ENCODE peak calls at places on chromosomes 16 and 17, in ten cellular contexts. One of them, this sample, is unnamed.

GRCh38 chr17:66240630-66241029 is 11.4 kb upstream of the APOH start:
- DNase-seq in GM12892: no peak
- DNase-seq in suprapubic skin: no peak
- DNase-seq in vagina: no peak
- DNase-seq in breast epithelium: no peak
- DNase-seq in upper lobe of left lung: no peak
- DNase-seq in sigmoid colon: no peak
- DNase-seq in GM12891: no peak
- DNase-seq in K562: no peak
- DNase-seq in stomach: no peak
- DNase-seq in this sample: no peak

GRCh38 chr16:66899310-66899944 is 19.1 kb downstream of the PDP2 start:
- DNase-seq in K562: no peak
- DNase-seq in suprapubic skin: no peak
- DNase-seq in GM12891: no peak
- DNase-seq in stomach: no peak
- DNase-seq in sigmoid colon: no peak
- DNase-seq in GM12892: no peak
- DNase-seq in upper lobe of left lung: no peak
- DNase-seq in vagina: no peak
- DNase-seq in breast epithelium: no peak
- DNase-seq in this sample: no peak

GRCh38 chr17:52148969-52149351 is 9.6 kb downstream of the CA10 start:
- DNase-seq in upper lobe of left lung: no peak
- DNase-seq in sigmoid colon: no peak
- DNase-seq in GM12891: no peak
- DNase-seq in vagina: no peak
- DNase-seq in GM12892: no peak
- DNase-seq in K562: no peak
- DNase-seq in suprapubic skin: no peak
- DNase-seq in breast epithelium: no peak
- DNase-seq in stomach: no peak
- DNase-seq in this sample: peak

GRCh38 chr16:10939649-10940206 is 2.5 kb downstream of the DEXI start:
- DNase-seq in suprapubic skin: no peak
- DNase-seq in breast epithelium: no peak
- DNase-seq in stomach: no peak
- DNase-seq in GM12892: no peak
- DNase-seq in vagina: no peak
- DNase-seq in GM12891: no peak
- DNase-seq in K562: no peak
- DNase-seq in upper lobe of left lung: no peak
- DNase-seq in sigmoid colon: no peak
- DNase-seq in this sample: no peak

GRCh38 chr16:6835516-6835915 is 497.1 kb upstream of the RBFOX1 start:
- DNase-seq in suprapubic skin: no peak
- DNase-seq in breast epithelium: no peak
- DNase-seq in GM12891: no peak
- DNase-seq in GM12892: no peak
- DNase-seq in stomach: no peak
- DNase-seq in vagina: no peak
- DNase-seq in K562: no peak
- DNase-seq in sigmoid colon: no peak
- DNase-seq in upper lobe of left lung: no peak
- DNase-seq in this sample: no peak

GRCh38 chr16:89134269-89134668 is 37.3 kb upstream of the CDH15 start:
- DNase-seq in GM12891: no peak
- DNase-seq in suprapubic skin: peak
- DNase-seq in vagina: no peak
- DNase-seq in sigmoid colon: no peak
- DNase-seq in stomach: no peak
- DNase-seq in upper lobe of left lung: no peak
- DNase-seq in K562: no peak
- DNase-seq in breast epithelium: no peak
- DNase-seq in GM12892: no peak
- DNase-seq in this sample: no peak

GRCh38 chr17:65389956-65390355 is 171.5 kb downstream of the AXIN2 start:
- DNase-seq in upper lobe of left lung: no peak
- DNase-seq in K562: no peak
- DNase-seq in GM12892: no peak
- DNase-seq in vagina: no peak
- DNase-seq in sigmoid colon: no peak
- DNase-seq in breast epithelium: no peak
- DNase-seq in stomach: no peak
- DNase-seq in suprapubic skin: no peak
- DNase-seq in GM12891: no peak
- DNase-seq in this sample: no peak

GRCh38 chr16:17211797-17212196 is 259.0 kb downstream of the XYLT1 start:
- DNase-seq in GM12892: no peak
- DNase-seq in suprapubic skin: no peak
- DNase-seq in sigmoid colon: no peak
- DNase-seq in upper lobe of left lung: no peak
- DNase-seq in GM12891: no peak
- DNase-seq in breast epithelium: no peak
- DNase-seq in stomach: no peak
- DNase-seq in K562: peak
- DNase-seq in vagina: no peak
- DNase-seq in this sample: no peak

GRCh38 chr16:13866073-13866472 is 53.9 kb upstream of the ERCC4 start:
- DNase-seq in vagina: no peak
- DNase-seq in GM12891: peak
- DNase-seq in stomach: peak
- DNase-seq in upper lobe of left lung: peak
- DNase-seq in K562: peak
- DNase-seq in breast epithelium: no peak
- DNase-seq in sigmoid colon: peak
- DNase-seq in GM12892: peak
- DNase-seq in suprapubic skin: peak
- DNase-seq in this sample: peak

GRCh38 chr16:31427441-31428276 is 501 bp downstream of the COX6A2 start:
- DNase-seq in breast epithelium: no peak
- DNase-seq in stomach: peak
- DNase-seq in vagina: no peak
- DNase-seq in K562: peak
- DNase-seq in sigmoid colon: peak
- DNase-seq in upper lobe of left lung: peak
- DNase-seq in GM12892: no peak
- DNase-seq in suprapubic skin: no peak
- DNase-seq in GM12891: no peak
- DNase-seq in this sample: no peak

GRCh38 chr16:90035902-90036301 is 16.6 kb upstream of the DBNDD1 start:
- DNase-seq in stomach: no peak
- DNase-seq in breast epithelium: no peak
- DNase-seq in upper lobe of left lung: no peak
- DNase-seq in vagina: no peak
- DNase-seq in GM12891: no peak
- DNase-seq in K562: no peak
- DNase-seq in suprapubic skin: no peak
- DNase-seq in GM12892: no peak
- DNase-seq in sigmoid colon: no peak
- DNase-seq in this sample: no peak

GRCh38 chr17:83203472-83204221 is 124.2 kb downstream of the METRNL start:
- DNase-seq in GM12892: no peak
- DNase-seq in sigmoid colon: peak
- DNase-seq in stomach: peak
- DNase-seq in K562: no peak
- DNase-seq in suprapubic skin: peak
- DNase-seq in upper lobe of left lung: peak
- DNase-seq in vagina: no peak
- DNase-seq in breast epithelium: peak
- DNase-seq in GM12891: no peak
- DNase-seq in this sample: peak

GRCh38 chr17:72021417-72022041 is 99.3 kb upstream of the SOX9 start:
- DNase-seq in stomach: no peak
- DNase-seq in suprapubic skin: no peak
- DNase-seq in GM12892: no peak
- DNase-seq in upper lobe of left lung: no peak
- DNase-seq in GM12891: no peak
- DNase-seq in K562: no peak
- DNase-seq in sigmoid colon: no peak
- DNase-seq in vagina: no peak
- DNase-seq in breast epithelium: no peak
- DNase-seq in this sample: no peak

GRCh38 chr17:19242323-19242722 is 5.2 kb downstream of the EPN2 start:
- DNase-seq in breast epithelium: no peak
- DNase-seq in GM12891: no peak
- DNase-seq in stomach: no peak
- DNase-seq in sigmoid colon: no peak
- DNase-seq in suprapubic skin: no peak
- DNase-seq in GM12892: no peak
- DNase-seq in vagina: no peak
- DNase-seq in K562: no peak
- DNase-seq in upper lobe of left lung: peak
- DNase-seq in this sample: no peak

GRCh38 chr17:21452377-21453143 is 76.4 kb downstream of the KCNJ12 start:
- DNase-seq in breast epithelium: peak
- DNase-seq in stomach: peak
- DNase-seq in vagina: peak
- DNase-seq in GM12891: no peak
- DNase-seq in sigmoid colon: peak
- DNase-seq in suprapubic skin: no peak
- DNase-seq in GM12892: no peak
- DNase-seq in upper lobe of left lung: peak
- DNase-seq in K562: peak
- DNase-seq in this sample: peak

GRCh38 chr16:27363797-27364196 is 38.2 kb upstream of the IL21R start:
- DNase-seq in vagina: no peak
- DNase-seq in sigmoid colon: peak
- DNase-seq in breast epithelium: peak
- DNase-seq in suprapubic skin: no peak
- DNase-seq in K562: no peak
- DNase-seq in GM12892: no peak
- DNase-seq in GM12891: no peak
- DNase-seq in stomach: peak
- DNase-seq in upper lobe of left lung: peak
- DNase-seq in this sample: peak

GRCh38 chr16:19094542-19095365 is 19.0 kb upstream of the ITPRIPL2 start:
- DNase-seq in sigmoid colon: no peak
- DNase-seq in K562: peak
- DNase-seq in GM12891: no peak
- DNase-seq in stomach: peak
- DNase-seq in vagina: no peak
- DNase-seq in suprapubic skin: no peak
- DNase-seq in breast epithelium: no peak
- DNase-seq in GM12892: no peak
- DNase-seq in upper lobe of left lung: no peak
- DNase-seq in this sample: no peak

GRCh38 chr16:9836118-9836736 is 346.0 kb downstream of the GRIN2A start:
- DNase-seq in sigmoid colon: no peak
- DNase-seq in GM12892: no peak
- DNase-seq in vagina: no peak
- DNase-seq in stomach: no peak
- DNase-seq in upper lobe of left lung: no peak
- DNase-seq in suprapubic skin: no peak
- DNase-seq in GM12891: no peak
- DNase-seq in K562: peak
- DNase-seq in breast epithelium: no peak
- DNase-seq in this sample: no peak

GRCh38 chr17:61639818-61640217 is 48.8 kb upstream of the NACA2 start:
- DNase-seq in GM12891: no peak
- DNase-seq in upper lobe of left lung: no peak
- DNase-seq in GM12892: no peak
- DNase-seq in stomach: no peak
- DNase-seq in suprapubic skin: no peak
- DNase-seq in K562: no peak
- DNase-seq in vagina: no peak
- DNase-seq in breast epithelium: no peak
- DNase-seq in sigmoid colon: no peak
- DNase-seq in this sample: no peak
- TF ChIP-seq POLR2A in GM12891: no peak
- TF ChIP-seq POLR2A in upper lobe of left lung: no peak
- TF ChIP-seq POLR2A in GM12892: no peak
- TF ChIP-seq POLR2A in stomach: no peak
- TF ChIP-seq POLR2A in suprapubic skin: no peak
- TF ChIP-seq POLR2A in K562: no peak
- TF ChIP-seq POLR2A in vagina: no peak
- TF ChIP-seq POLR2A in breast epithelium: no peak
- TF ChIP-seq POLR2A in sigmoid colon: no peak
- TF ChIP-seq POLR2A in this sample: no peak

DNA sequence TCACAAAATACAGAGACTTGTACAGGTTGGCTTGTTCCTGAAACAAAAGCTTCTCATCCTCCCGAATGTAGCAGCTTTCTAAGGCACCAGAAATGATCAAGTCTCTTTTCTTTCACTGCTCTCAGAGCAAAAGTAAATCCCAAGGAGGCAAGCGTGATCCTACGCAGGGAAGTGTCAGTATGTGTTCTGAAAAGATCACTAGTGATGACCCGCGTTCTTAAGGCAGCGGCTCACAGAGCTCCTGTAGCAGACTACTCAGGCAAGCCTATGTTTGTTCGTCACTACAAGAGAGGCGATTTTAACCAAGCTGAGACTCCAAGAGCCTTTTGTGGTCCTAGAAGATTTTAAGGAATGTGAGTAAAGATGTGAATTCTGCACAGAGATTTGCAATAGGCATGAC is 34.5 kb downstream of the WIPI1 start:
- DNase-seq in GM12892: no peak
- DNase-seq in stomach: no peak
- DNase-seq in K562: no peak
- DNase-seq in sigmoid colon: no peak
- DNase-seq in upper lobe of left lung: no peak
- DNase-seq in vagina: peak
- DNase-seq in breast epithelium: no peak
- DNase-seq in GM12891: no peak
- DNase-seq in suprapubic skin: peak
- DNase-seq in this sample: no peak
- TF ChIP-seq POLR2AphosphoS5 in GM12892: no peak
- TF ChIP-seq POLR2AphosphoS5 in stomach: no peak
- TF ChIP-seq POLR2AphosphoS5 in K562: no peak
- TF ChIP-seq POLR2AphosphoS5 in sigmoid colon: no peak
- TF ChIP-seq POLR2AphosphoS5 in upper lobe of left lung: no peak
- TF ChIP-seq POLR2AphosphoS5 in vagina: no peak
- TF ChIP-seq POLR2AphosphoS5 in breast epithelium: no peak
- TF ChIP-seq POLR2AphosphoS5 in GM12891: no peak
- TF ChIP-seq POLR2AphosphoS5 in suprapubic skin: no peak
- TF ChIP-seq POLR2AphosphoS5 in this sample: no peak

GRCh38 chr17:81576621-81577277 is 24.6 kb upstream of the FAAP100 start:
- DNase-seq in GM12891: no peak
- DNase-seq in K562: no peak
- DNase-seq in suprapubic skin: no peak
- DNase-seq in breast epithelium: no peak
- DNase-seq in vagina: no peak
- DNase-seq in upper lobe of left lung: no peak
- DNase-seq in stomach: no peak
- DNase-seq in GM12892: no peak
- DNase-seq in sigmoid colon: no peak
- DNase-seq in this sample: no peak
- TF ChIP-seq POLR2A in GM12891: no peak
- TF ChIP-seq POLR2A in K562: no peak
- TF ChIP-seq POLR2A in suprapubic skin: no peak
- TF ChIP-seq POLR2A in breast epithelium: no peak
- TF ChIP-seq POLR2A in vagina: no peak
- TF ChIP-seq POLR2A in upper lobe of left lung: no peak
- TF ChIP-seq POLR2A in stomach: no peak
- TF ChIP-seq POLR2A in GM12892: no peak
- TF ChIP-seq POLR2A in sigmoid colon: no peak
- TF ChIP-seq POLR2A in this sample: no peak

DNA sequence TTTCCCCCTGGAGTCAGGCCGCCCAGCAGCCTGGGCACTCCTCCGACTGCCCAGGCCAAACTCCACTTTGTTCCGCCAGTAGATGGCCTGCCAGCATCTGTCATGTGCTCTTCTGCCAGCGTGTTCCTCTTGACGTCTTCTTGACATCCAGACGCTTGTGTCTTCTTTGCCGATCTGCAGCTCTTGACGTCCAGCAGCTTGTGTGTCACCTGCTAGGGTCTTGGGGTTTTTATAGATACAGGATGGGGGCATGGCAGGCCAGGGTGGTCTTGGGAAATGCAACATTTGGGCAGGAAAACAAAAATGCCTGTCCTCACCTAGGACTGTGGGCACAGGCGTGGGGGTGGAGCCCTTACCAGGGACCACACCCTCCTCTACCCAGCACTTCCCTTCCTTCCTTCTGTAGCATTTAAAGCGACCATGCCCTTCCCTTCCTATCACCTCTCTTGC is 88.7 kb downstream of the BMERB1 start:
- DNase-seq in upper lobe of left lung: peak
- DNase-seq in stomach: no peak
- DNase-seq in K562: no peak
- DNase-seq in vagina: no peak
- DNase-seq in sigmoid colon: no peak
- DNase-seq in suprapubic skin: no peak
- DNase-seq in breast epithelium: no peak
- DNase-seq in GM12891: no peak
- DNase-seq in GM12892: no peak
- DNase-seq in this sample: no peak
- TF ChIP-seq POLR2AphosphoS5 in upper lobe of left lung: no peak
- TF ChIP-seq POLR2AphosphoS5 in stomach: no peak
- TF ChIP-seq POLR2AphosphoS5 in K562: no peak
- TF ChIP-seq POLR2AphosphoS5 in vagina: no peak
- TF ChIP-seq POLR2AphosphoS5 in sigmoid colon: no peak
- TF ChIP-seq POLR2AphosphoS5 in suprapubic skin: no peak
- TF ChIP-seq POLR2AphosphoS5 in breast epithelium: no peak
- TF ChIP-seq POLR2AphosphoS5 in GM12891: no peak
- TF ChIP-seq POLR2AphosphoS5 in GM12892: no peak
- TF ChIP-seq POLR2AphosphoS5 in this sample: no peak

This sample was measured in prostate gland.